ENCODE peak calls at places on chromosome 3, in eight cellular contexts. V is sigmoid colon, F is tibial nerve, W is RWPE2, K is breast epithelium, Q is hepatocyte, C is lower lobe of right lung, Z is body of pancreas. L is an unnamed sample.

GRCh38 chr3:117281371-117281770 is 571.8 kb downstream of the TUSC7 start:
- DNase-seq in Q (no peak), F (no peak), W (no peak), V (no peak), C (no peak), K (no peak), Z (no peak), L (no peak)

GRCh38 chr3:152976232-152976631 is 141.3 kb downstream of the P2RY1 start:
- DNase-seq in C (no peak), Z (no peak), W (no peak), K (no peak), V (no peak), Q (no peak), F (no peak), L (no peak)

GRCh38 chr3:11810276-11810675 is 36.4 kb downstream of the TAMM41 start:
- DNase-seq in Z (no peak), C (no peak), Q (no peak), W (no peak), F (no peak), V (no peak), K (no peak), L (no peak)

GRCh38 chr3:43770426-43771103 is 79.8 kb downstream of the ABHD5 start:
- DNase-seq in Z (peak; percentile 82), W (no peak), V (peak; percentile 73), K (no peak), Q (peak; percentile 74), F (peak; percentile 48), C (peak; percentile 68), L (peak; percentile 70)

GRCh38 chr3:197168606-197169005 is 129.8 kb downstream of the DLG1 start:
- DNase-seq in F (no peak), Q (peak; percentile 32), K (no peak), C (no peak), Z (no peak), W (no peak), V (no peak), L (no peak)

GRCh38 chr3:186193534-186194450 is 84.9 kb upstream of the ETV5 start:
- DNase-seq in Q (peak; percentile 78), Z (peak; percentile 71), K (no peak), C (peak; percentile 61), W (no peak), V (no peak), F (no peak), L (peak; percentile 21)

GRCh38 chr3:39146611-39147373 is 6.6 kb downstream of the CSRNP1 start:
- DNase-seq in W (peak; percentile 95), Q (peak; percentile 85), C (peak; percentile 81), Z (peak; percentile 85), F (peak; percentile 76), K (peak; percentile 74), V (peak; percentile 90), L (peak; percentile 91)

GRCh38 chr3:42803800-42804112 is 534 bp downstream of the HIGD1A start:
- DNase-seq in C (peak; percentile 70), F (no peak), V (no peak), Z (peak; percentile 49), K (no peak), Q (peak; percentile 64), W (no peak), L (no peak)

GRCh38 chr3:119219069-119219468 is 21.6 kb downstream of the B4GALT4 start:
- DNase-seq in F (no peak), Q (no peak), W (no peak), C (no peak), K (no peak), Z (no peak), V (no peak), L (no peak)

GRCh38 chr3:117630885-117631284 is 921.3 kb downstream of the TUSC7 start:
- DNase-seq in Q (no peak), Z (peak; percentile 13), K (no peak), W (no peak), C (no peak), V (no peak), F (no peak), L (no peak)

GRCh38 chr3:125031544-125031943 is 24.3 kb downstream of the HEG1 start:
- DNase-seq in Q (no peak), K (no peak), W (no peak), F (no peak), Z (no peak), V (no peak), C (no peak), L (no peak)

GRCh38 chr3:27568393-27568792 is 84.2 kb upstream of the SLC4A7 start:
- DNase-seq in Q (peak; percentile 38), Z (peak; percentile 41), W (peak; percentile 72), C (peak; percentile 58), F (peak; percentile 59), V (peak; percentile 95), K (peak; percentile 78), L (peak; percentile 40)

GRCh38 chr3:183830187-183830586 is 4.8 kb upstream of the MAP6D1 start:
- DNase-seq in C (no peak), Z (no peak), K (no peak), W (no peak), F (no peak), Q (no peak), V (no peak), L (no peak)

GRCh38 chr3:165521131-165521871 is 315.9 kb downstream of the BCHE start:
- DNase-seq in K (no peak), V (no peak), C (no peak), Z (no peak), Q (no peak), W (no peak), F (no peak), L (no peak)

GRCh38 chr3:95911767-95912166 is 902.6 kb upstream of the EPHA6 start:
- DNase-seq in K (no peak), F (no peak), V (no peak), C (no peak), W (no peak), Q (no peak), Z (no peak), L (no peak)

GRCh38 chr3:140628606-140629005 is 49.3 kb upstream of the TRIM42 start:
- DNase-seq in W (no peak), F (no peak), V (no peak), Z (no peak), C (no peak), K (no peak), Q (no peak), L (no peak)

GRCh38 chr3:194395201-194395600 is 3.9 kb downstream of the GP5 start:
- DNase-seq in F (no peak), C (no peak), Q (peak; percentile 79), V (no peak), W (no peak), Z (no peak), K (no peak), L (no peak)

GRCh38 chr3:185210621-185211157 is 43.2 kb downstream of the EHHADH start:
- DNase-seq in V (no peak), F (no peak), Q (no peak), W (no peak), K (no peak), C (no peak), Z (no peak), L (no peak)

GRCh38 chr3:59555593-59556315 is 505.9 kb upstream of the CFAP20DC start:
- DNase-seq in K (no peak), W (no peak), C (no peak), F (no peak), Q (no peak), Z (no peak), V (no peak), L (no peak)

GRCh38 chr3:43526956-43527355 is 94.9 kb downstream of the ANO10 start:
- DNase-seq in V (no peak), C (no peak), Z (no peak), F (no peak), K (no peak), Q (no peak), W (no peak), L (no peak)

GRCh38 chr3:183275418-183275817 is 22.4 kb downstream of the B3GNT5 start:
- DNase-seq in C (no peak), Q (peak; percentile 55), F (no peak), Z (peak; percentile 38), V (no peak), W (no peak), K (no peak), L (no peak)

GRCh38 chr3:179653777-179654117 is 907 bp downstream of the USP13 start:
- DNase-seq in F (no peak), C (peak; percentile 57), W (no peak), K (no peak), Q (peak; percentile 30), V (no peak), Z (peak; percentile 16), L (no peak)

DNA sequence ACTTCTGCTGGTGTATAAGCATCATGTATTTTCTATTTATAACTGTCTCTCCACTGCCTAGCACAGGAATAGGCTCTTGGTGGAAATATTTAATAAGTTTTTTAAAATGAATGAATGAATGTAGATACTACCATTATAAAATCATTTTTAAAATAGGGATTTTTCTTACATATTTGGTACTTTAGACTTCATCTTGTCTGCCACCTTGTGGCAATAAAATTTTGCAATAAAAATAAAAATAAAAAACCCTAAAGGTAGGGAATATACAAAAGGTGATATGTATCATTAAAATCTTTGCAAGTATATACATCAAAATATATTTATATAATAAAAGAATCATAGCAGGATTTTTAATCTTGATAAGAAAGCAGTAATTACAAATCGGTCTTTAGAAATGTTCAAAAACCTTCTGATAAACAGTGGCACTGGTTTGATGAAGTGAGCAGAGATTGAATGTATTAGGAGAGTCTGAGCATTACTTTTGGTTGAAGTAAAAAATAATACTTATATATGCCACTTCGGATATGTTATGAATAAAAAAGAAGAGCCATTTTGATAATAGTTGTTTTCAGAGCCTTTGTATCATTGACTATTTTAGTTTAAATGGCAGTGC is 95.2 kb downstream of the SPATA16 start:
- DNase-seq in W (no peak), V (no peak), Q (no peak), K (no peak), F (no peak), C (no peak), Z (no peak), L (no peak)
- TF ChIP-seq CTCF in W (peak; percentile 64), V (no peak), Q (peak; percentile 63), K (no peak), F (peak; percentile 34), C (peak; percentile 35), Z (peak; percentile 43), L (no peak)

GRCh38 chr3:151201046-151201730 is 1.8 kb downstream of the GPR171 start:
- DNase-seq in V (no peak), F (no peak), Q (no peak), K (no peak), W (no peak), Z (no peak), C (no peak), L (no peak)
- H3K4me3 ChIP-seq in V (no peak overlapping the region), F (no peak overlapping the region), Q (no peak overlapping the region), K (no peak overlapping the region), W (no peak overlapping the region), Z (no peak overlapping the region), C (peak overlapping the region; percentile 20), L (no peak overlapping the region)

DNA sequence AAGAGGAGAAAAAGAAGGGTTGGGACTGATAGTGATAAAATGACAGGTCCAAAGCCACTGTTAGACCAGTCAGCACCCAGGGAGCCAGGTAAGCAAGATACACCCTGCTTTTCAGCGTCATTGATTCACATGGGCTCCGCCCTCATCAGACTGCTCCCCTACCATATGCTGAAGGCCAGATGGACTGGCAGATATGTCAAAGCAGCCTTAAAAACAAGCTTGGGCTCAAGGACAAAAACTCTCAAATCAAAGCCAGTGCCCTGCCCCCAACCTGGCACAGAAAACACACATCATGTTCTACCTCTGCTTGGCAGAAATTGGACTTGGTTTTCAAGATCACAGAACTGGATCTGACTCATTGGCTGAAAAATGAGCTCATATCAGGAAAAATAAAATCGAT is 33.4 kb downstream of the SH3BP5 start:
- DNase-seq in V (peak; percentile 61), W (no peak), C (no peak), Q (no peak), Z (peak; percentile 87), F (no peak), K (no peak), L (no peak)
- H3K4me1 ChIP-seq in V (no peaks in the 10 kb centered on the region), W (peaks cover 5% of the 10 kb centered on the region), C (peaks cover 61% of the 10 kb centered on the region), Q (no peaks in the 10 kb centered on the region), Z (peaks cover 17% of the 10 kb centered on the region), F (peaks cover 42% of the 10 kb centered on the region), K (no peaks in the 10 kb centered on the region), L (peaks cover 13% of the 10 kb centered on the region)

GRCh38 chr3:123027292-123028232 is at the start of gene SEMA5B:
- DNase-seq in V (no peak), Q (peak; percentile 70), C (peak; percentile 46), Z (peak; percentile 28), K (no peak), F (no peak), W (peak; percentile 70), L (peak; percentile 60)
- TF ChIP-seq CTCF in V (peak; percentile 47), Q (peak; percentile 55), C (peak; percentile 48), Z (no peak), K (no peak), F (no peak), W (no peak), L (peak; percentile 42)